ENCODE peak calls at places on chromosomes 7 and 10, in four cellular contexts. L is sigmoid colon, N is stomach, Y is endothelial cell of umbilical vein. R is an unnamed sample.
A peak's percentile ranks its signal among the peaks of the same experiment; 100 is the strongest.

GRCh38 chr7:156510966-156511365 is 129.6 kb upstream of the RNF32 start:
- DNase-seq in L (no peak), N (no peak), Y (no peak), R (no peak)

GRCh38 chr10:124174071-124174566 is 80.7 kb upstream of the CHST15 start:
- DNase-seq in L (no peak), N (no peak), Y (no peak), R (no peak)

GRCh38 chr7:42745357-42746022 is 166.4 kb downstream of the C7orf25 start:
- DNase-seq in L (no peak), N (peak; percentile 28), Y (no peak), R (peak; percentile 17)

GRCh38 chr10:11719496-11719895 is 22.7 kb upstream of the ECHDC3 start:
- DNase-seq in L (no peak), N (no peak), Y (no peak), R (no peak)

GRCh38 chr10:3264178-3264867 is 91.7 kb upstream of the PITRM1 start:
- DNase-seq in L (peak; percentile 60), N (no peak), Y (peak; percentile 99), R (no peak)

GRCh38 chr10:91930939-91931338 is 7.4 kb downstream of the BTAF1 start:
- DNase-seq in L (no peak), N (no peak), Y (no peak), R (no peak)

GRCh38 chr10:110444009-110444347 is 53.7 kb upstream of the DUSP5 start:
- DNase-seq in L (no peak), N (no peak), Y (no peak), R (no peak)

GRCh38 chr7:95470452-95470851 is 15.3 kb upstream of the ASB4 start:
- DNase-seq in L (no peak), N (no peak), Y (peak; percentile 64), R (peak; percentile 5)

DNA sequence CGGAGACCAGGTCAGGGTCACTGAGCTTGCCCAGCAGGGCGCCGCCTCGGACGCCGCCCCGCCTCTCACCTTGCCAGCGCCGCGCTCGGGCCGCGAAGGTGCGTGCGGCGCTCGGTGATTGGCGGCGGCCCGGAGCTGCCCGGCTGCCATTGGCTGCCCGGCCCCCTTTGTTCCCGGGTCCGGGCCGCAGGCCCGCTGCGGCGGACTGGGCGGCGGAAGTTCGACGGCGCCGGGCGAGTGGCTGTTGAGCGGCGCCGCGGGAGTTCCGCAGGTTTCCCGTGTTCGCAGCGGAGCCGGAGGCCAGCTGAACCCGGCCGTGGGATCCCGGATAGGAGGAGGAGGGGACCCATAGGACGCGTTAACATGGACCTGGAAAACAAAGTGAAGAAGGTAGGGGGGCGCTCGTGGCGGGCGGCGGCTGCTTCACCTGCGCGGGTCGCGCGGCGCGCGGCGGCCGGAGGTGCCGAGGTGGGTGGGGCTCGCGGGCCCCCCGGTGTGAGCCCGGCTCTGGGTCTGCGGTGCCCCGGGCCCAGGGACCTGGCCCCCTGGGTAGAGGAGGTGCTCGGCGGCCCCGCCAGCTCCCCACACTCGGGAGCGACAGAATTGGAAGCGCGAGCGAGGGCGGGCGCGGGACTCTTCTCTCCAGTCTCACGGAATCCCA is at the start of gene TES:
- DNase-seq in L (peak; percentile 81), N (peak; percentile 87), Y (peak; percentile 68), R (no peak)
- TF ChIP-seq POLR2A in L (peak; percentile 78), N (no peak), Y (peak; percentile 58), R (no peak)

DNA sequence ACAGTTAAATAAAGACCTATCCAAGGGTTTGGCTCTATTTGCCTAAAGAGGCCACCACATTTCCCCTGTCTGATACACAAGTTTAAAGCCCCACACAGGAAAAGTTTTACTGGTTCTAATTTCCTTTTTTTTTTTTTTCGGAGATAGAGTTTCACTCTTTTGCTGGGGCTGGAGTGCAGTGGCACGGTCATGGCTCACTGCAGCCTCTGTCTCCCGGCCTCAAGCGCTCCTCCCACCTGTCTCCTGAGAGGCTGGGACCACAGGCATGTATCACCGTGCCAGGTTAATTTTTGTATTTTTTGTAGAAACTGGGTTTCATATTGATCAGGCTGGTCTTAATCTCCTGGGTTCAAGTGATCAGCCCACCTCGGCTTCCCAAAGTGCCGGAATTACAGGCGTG is 53.3 kb upstream of the ASAH2 start:
- DNase-seq in L (no peak), N (no peak), Y (no peak), R (no peak)
- TF ChIP-seq POLR2A in L (no peak), N (no peak), Y (no peak), R (no peak)

GRCh38 chr7:34317039-34317438 is 341.0 kb upstream of the NPSR1 start:
- DNase-seq in L (no peak), N (no peak), Y (no peak), R (no peak)

GRCh38 chr7:34322841-34323240 is 335.2 kb upstream of the NPSR1 start:
- DNase-seq in L (no peak), N (no peak), Y (no peak), R (no peak)

GRCh38 chr7:34320926-34321609 is 336.9 kb upstream of the NPSR1 start:
- DNase-seq in L (no peak), N (peak; percentile 59), Y (peak; percentile 79), R (peak; percentile 79)

GRCh38 chr7:34315032-34315431 is 343.0 kb upstream of the NPSR1 start:
- DNase-seq in L (no peak), N (no peak), Y (no peak), R (peak; percentile 29)

GRCh38 chr7:34320412-34320811 is 337.6 kb upstream of the NPSR1 start:
- DNase-seq in L (no peak), N (no peak), Y (no peak), R (no peak)
- TF ChIP-seq POLR2A in L (no peak), N (no peak), Y (no peak), R (no peak)

GRCh38 chr7:116499168-116500070 is at the start of gene CAV2:
- DNase-seq in L (peak; percentile 81), N (peak; percentile 69), Y (peak; percentile 63), R (peak; percentile 61)
- TF ChIP-seq POLR2A in L (peak; percentile 39), N (no peak), Y (peak; percentile 76), R (peak; percentile 78)

GRCh38 chr10:43409385-43410109 is 561 bp upstream of the HNRNPF start:
- DNase-seq in L (peak; percentile 73), N (peak; percentile 53), Y (peak; percentile 28), R (no peak)
- TF ChIP-seq POLR2A in L (no peak), N (no peak), Y (peak; percentile 69), R (no peak)

DNA sequence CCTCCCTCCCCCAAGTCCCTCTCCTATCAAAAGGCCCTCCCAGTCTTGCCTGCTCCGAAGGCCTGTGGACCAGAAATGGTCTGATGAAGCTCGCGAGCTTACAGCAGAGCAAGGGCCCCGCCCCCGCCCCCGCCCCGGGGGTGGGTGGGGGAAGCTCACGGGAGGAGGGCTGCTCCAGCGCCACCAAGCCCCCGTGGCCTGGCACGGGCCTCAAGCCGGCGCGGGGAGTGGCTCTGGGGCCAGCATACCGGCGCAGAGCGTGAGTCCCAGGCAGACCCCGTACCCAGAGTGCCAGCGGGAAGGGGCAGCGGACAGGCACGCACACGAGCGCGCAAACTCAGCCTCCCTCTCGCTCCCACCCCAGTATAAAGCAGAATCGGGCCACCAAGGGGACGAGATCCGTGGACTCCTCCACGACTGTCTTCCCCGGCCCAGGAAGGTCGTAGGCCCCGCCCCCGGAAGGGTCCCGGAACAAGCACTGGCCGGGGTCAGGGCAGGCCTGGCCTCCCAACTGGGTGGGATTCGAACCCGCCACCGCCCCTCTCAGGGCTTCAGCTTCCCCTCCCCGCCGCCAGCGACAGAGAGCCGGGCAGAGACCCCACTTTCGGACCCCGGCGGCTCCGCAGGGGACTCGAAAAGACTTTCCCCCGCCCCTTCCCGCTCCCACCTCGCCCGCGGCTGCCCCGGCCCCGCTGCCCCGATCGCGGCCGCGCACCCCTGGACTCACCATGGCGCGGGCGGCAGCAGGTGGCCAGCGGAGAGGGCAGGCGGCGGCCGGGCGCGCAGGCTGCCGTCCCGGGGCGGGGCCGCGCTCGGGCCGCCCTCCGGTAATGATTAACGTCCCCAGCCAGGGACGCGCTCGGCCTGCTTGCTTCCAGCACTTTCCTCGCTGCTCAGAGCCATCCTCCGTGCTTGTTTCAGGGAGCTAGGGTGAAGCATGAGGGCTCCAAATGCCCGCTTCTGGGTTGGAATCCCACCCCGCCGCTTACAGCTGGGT is at the start of gene PCBD1:
- DNase-seq in L (peak; percentile 91), N (peak; percentile 86), Y (peak; percentile 77), R (peak; percentile 90)
- TF ChIP-seq POLR2A in L (peak; percentile 19), N (no peak), Y (peak; percentile 39), R (peak; percentile 34)